ENCODE peak calls at places on chromosomes 4 and X, in nine cellular contexts. P, L, W, O, R, Z, H, E and G are unnamed samples.

GRCh38 chr4:141797966-141798365 is 161.6 kb downstream of the IL15 start:
- DNase-seq in P (peak; percentile 39), L (peak; percentile 68), W (no peak), O (no peak), R (no peak), Z (no peak), H (no peak), E (no peak), G (peak; percentile 22)

GRCh38 chr4:173468314-173468713 is 61.7 kb downstream of the HAND2 start:
- DNase-seq in P (no peak), L (no peak), W (no peak), O (no peak), R (no peak), Z (no peak), H (no peak), E (no peak), G (no peak)

GRCh38 chrX:138856881-138857280 is 145.4 kb upstream of the FGF13 start:
- DNase-seq in P (peak; percentile 63), L (no peak), W (peak; percentile 37), O (no peak), R (peak; percentile 58), Z (no peak), H (no peak), E (no peak), G (peak; percentile 53)

GRCh38 chrX:108439961-108440696 is 491 bp downstream of the COL4A5 start:
- DNase-seq in P (peak; percentile 49), L (peak; percentile 21), W (no peak), O (no peak), R (peak; percentile 1), Z (no peak), H (no peak), E (peak; percentile 1), G (no peak)

GRCh38 chr4:78627046-78627965 is 75.7 kb downstream of the ANXA3 start:
- DNase-seq in P (peak; percentile 34), L (no peak), W (no peak), O (no peak), R (no peak), Z (no peak), H (no peak), E (no peak), G (peak; percentile 94)

GRCh38 chr4:49032440-49033161 is 46.5 kb downstream of the CWH43 start:
- DNase-seq in P (no peak), L (peak; percentile 6), W (no peak), O (peak; percentile 6), R (peak; percentile 11), Z (no peak), H (no peak), E (no peak), G (peak; percentile 38)

GRCh38 chrX:43008356-43008755 is 230.4 kb upstream of the PPP1R2C start:
- DNase-seq in P (no peak), L (no peak), W (no peak), O (no peak), R (no peak), Z (no peak), H (no peak), E (no peak), G (no peak)

GRCh38 chrX:37905436-37906147 is 58.2 kb upstream of the DYNLT3 start:
- DNase-seq in P (peak; percentile 75), L (peak; percentile 30), W (peak; percentile 51), O (no peak), R (peak; percentile 0), Z (no peak), H (no peak), E (no peak), G (no peak)

GRCh38 chrX:1316527-1316926 is 20.1 kb upstream of the IL3RA start:
- DNase-seq in P (no peak), L (no peak), W (no peak), O (no peak), R (no peak), Z (peak; percentile 63), H (no peak), E (peak; percentile 82), G (no peak)

GRCh38 chr4:91267543-91267942 is 1036.2 kb upstream of the GRID2 start:
- DNase-seq in P (no peak), L (no peak), W (no peak), O (no peak), R (no peak), Z (no peak), H (no peak), E (no peak), G (peak; percentile 6)

GRCh38 chrX:153342762-153343558 is 9.0 kb downstream of the ZNF275 start:
- DNase-seq in P (no peak), L (no peak), W (no peak), O (no peak), R (peak; percentile 13), Z (no peak), H (no peak), E (no peak), G (no peak)

GRCh38 chr4:65195002-65195401 is 475.3 kb downstream of the EPHA5 start:
- DNase-seq in P (no peak), L (no peak), W (no peak), O (no peak), R (no peak), Z (no peak), H (no peak), E (no peak), G (no peak)

GRCh38 chrX:154370300-154370881 is 4.0 kb downstream of the FLNA start:
- DNase-seq in P (no peak), L (no peak), W (no peak), O (no peak), R (no peak), Z (no peak), H (no peak), E (no peak), G (no peak)

GRCh38 chr4:26802790-26803189 is 57.9 kb upstream of the STIM2 start:
- DNase-seq in P (no peak), L (no peak), W (peak; percentile 60), O (no peak), R (no peak), Z (no peak), H (no peak), E (no peak), G (no peak)

DNA sequence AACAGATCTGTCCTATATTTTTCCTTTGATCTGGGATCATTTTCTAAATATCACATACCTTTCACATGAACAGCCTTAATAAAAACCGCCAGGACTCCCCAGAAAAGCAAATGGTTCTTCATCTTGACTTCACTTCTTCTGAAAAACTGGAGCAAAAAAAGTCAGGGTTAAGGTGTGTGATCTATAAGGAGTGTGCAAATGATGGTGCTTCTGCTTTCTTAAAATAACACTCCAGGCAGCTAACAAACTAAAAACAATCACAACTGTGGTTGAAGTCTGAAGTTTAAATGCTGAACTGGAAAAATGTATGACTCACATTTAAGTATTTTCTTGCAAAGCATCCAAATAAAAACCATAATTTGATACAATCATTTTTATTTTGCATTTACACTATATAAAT is at the start of gene JCHAIN:
- DNase-seq in P (peak; percentile 56), L (peak; percentile 43), W (no peak), O (no peak), R (peak; percentile 29), Z (no peak), H (no peak), E (no peak), G (no peak)
- H3K4me3 ChIP-seq in P (no peak within 1 kb of the TSS), L (no peak within 1 kb of the TSS), W (no peak within 1 kb of the TSS), O (no peak within 1 kb of the TSS), R (no peak within 1 kb of the TSS), Z (no peak within 1 kb of the TSS), H (no peak within 1 kb of the TSS), E (no peak within 1 kb of the TSS), G (no peak within 1 kb of the TSS)

GRCh38 chr4:175622887-175623286 is 189.2 kb downstream of the GPM6A start:
- DNase-seq in P (peak; percentile 0), L (no peak), W (no peak), O (no peak), R (no peak), Z (no peak), H (no peak), E (no peak), G (no peak)
- H3K4me3 ChIP-seq in P (no peak overlapping the region), L (no peak overlapping the region), W (no peak overlapping the region), O (no peak overlapping the region), R (no peak overlapping the region), Z (no peak overlapping the region), H (no peak overlapping the region), E (no peak overlapping the region), G (no peak overlapping the region)

GRCh38 chr4:54232151-54232688 is 3.1 kb downstream of the PDGFRA start:
- DNase-seq in P (peak; percentile 30), L (no peak), W (no peak), O (no peak), R (peak; percentile 18), Z (no peak), H (no peak), E (no peak), G (no peak)

GRCh38 chr4:54229631-54230478 is 762 bp downstream of the PDGFRA start:
- DNase-seq in P (peak; percentile 80), L (peak; percentile 69), W (no peak), O (no peak), R (peak; percentile 78), Z (no peak), H (no peak), E (no peak), G (no peak)

GRCh38 chr4:54233128-54233696 is 4.1 kb downstream of the PDGFRA start:
- DNase-seq in P (peak; percentile 88), L (peak; percentile 85), W (peak; percentile 60), O (peak; percentile 40), R (peak; percentile 83), Z (peak; percentile 73), H (peak; percentile 63), E (peak; percentile 83), G (peak; percentile 56)

GRCh38 chr4:54230479-54231418 is 1.7 kb downstream of the PDGFRA start:
- DNase-seq in P (peak; percentile 70), L (no peak), W (no peak), O (no peak), R (peak; percentile 79), Z (peak; percentile 53), H (no peak), E (no peak), G (no peak)

DNA sequence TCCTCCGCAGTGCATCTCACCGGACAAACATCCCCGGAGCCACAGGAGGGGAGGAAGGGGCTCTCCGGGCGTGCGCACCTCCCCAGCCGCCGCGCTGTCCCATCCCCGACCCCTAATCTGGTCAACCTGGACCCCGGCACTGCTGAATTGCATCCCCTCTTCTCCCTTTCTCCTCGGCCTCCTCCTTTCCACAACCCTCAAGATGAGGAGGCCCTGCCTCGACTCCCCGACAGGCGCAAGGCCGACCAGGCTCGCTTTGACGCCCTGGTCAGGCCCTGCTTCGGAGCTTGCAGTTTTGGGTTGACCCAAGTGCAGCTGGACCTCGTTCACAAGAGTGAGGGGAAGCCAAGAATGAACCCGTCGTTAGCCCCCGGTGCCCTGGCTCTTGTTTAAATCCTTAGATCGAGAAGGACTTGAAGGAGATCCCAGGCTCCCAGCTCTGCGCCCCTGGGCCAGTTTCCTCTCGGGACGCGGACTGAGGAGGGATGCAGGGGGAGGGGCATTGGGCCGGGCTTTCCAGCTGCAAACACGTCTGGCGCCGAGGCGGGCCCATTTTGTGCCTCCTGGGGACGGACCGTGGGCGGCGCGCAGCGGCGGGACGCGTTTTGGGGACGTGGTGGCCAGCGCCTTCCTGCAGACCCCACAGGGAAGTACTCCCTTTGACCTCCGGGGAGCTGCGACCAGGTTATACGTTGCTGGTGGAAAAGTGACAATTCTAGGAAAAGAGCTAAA is 2.5 kb downstream of the PDGFRA start:
- DNase-seq in P (peak; percentile 68), L (peak; percentile 66), W (no peak), O (no peak), R (peak; percentile 63), Z (peak; percentile 63), H (no peak), E (no peak), G (no peak)
- H3K4me3 ChIP-seq in P (peak overlapping the region; percentile 95), L (peak overlapping the region; percentile 89), W (peak overlapping the region; percentile 16), O (no peak overlapping the region), R (peak overlapping the region; percentile 98), Z (peak overlapping the region; percentile 62), H (no peak overlapping the region), E (no peak overlapping the region), G (no peak overlapping the region)

GRCh38 chr4:110636231-110636676 is 13.4 kb upstream of the PITX2 start:
- DNase-seq in P (no peak), L (no peak), W (no peak), O (peak; percentile 23), R (no peak), Z (no peak), H (no peak), E (no peak), G (no peak)
- H3K4me3 ChIP-seq in P (peak overlapping the region; percentile 2), L (peak overlapping the region; percentile 46), W (peak overlapping the region; percentile 46), O (peak overlapping the region; percentile 91), R (peak overlapping the region; percentile 81), Z (no peak overlapping the region), H (no peak overlapping the region), E (no peak overlapping the region), G (no peak overlapping the region)